ENCODE peak calls at places on chromosomes 11 and 22, in five cellular contexts. D is prostate gland, C is stomach, X is endothelial cell of umbilical vein, J is Panc1. N is an unnamed sample.

GRCh38 chr11:14042686-14043440 is 80.3 kb downstream of the SPON1 start:
- DNase-seq in J (no peak), X (no peak), D (no peak), C (no peak), N (no peak)

GRCh38 chr22:40018051-40018450 is 23.3 kb downstream of the FAM83F start:
- DNase-seq in X (no peak), C (no peak), D (no peak), J (no peak), N (no peak)

GRCh38 chr11:31780078-31780971 is 30.8 kb downstream of the PAX6 start:
- DNase-seq in C (no peak), J (no peak), X (no peak), D (no peak), N (no peak)

GRCh38 chr11:22338465-22338810 is 257 bp downstream of the SLC17A6 start:
- DNase-seq in X (no peak), D (no peak), J (no peak), C (no peak), N (no peak)

GRCh38 chr11:73229321-73230275 is 11.5 kb downstream of the P2RY2 start:
- DNase-seq in C (no peak), D (no peak), X (no peak), J (no peak), N (no peak)

GRCh38 chr11:1461806-1462455 is 24.6 kb downstream of the MOB2 start:
- DNase-seq in C (no peak), D (no peak), J (no peak), X (no peak), N (no peak)

GRCh38 chr22:17262976-17263375 is 43.7 kb upstream of the ADA2 start:
- DNase-seq in X (no peak), J (no peak), C (no peak), D (no peak), N (no peak)

GRCh38 chr11:67274768-67275605 is 8.7 kb downstream of the GRK2 start:
- DNase-seq in C (no peak), J (no peak), D (no peak), X (no peak), N (no peak)

GRCh38 chr22:47802446-47802845 is 1040.0 kb downstream of the TBC1D22A start:
- DNase-seq in J (no peak), C (no peak), X (no peak), D (no peak), N (peak)

GRCh38 chr11:59053387-59053786 is 32.7 kb upstream of the GLYATL1B start:
- DNase-seq in X (peak), D (no peak), J (peak), C (peak), N (no peak)

GRCh38 chr11:1139441-1140066 is 18.2 kb upstream of the MUC5AC start:
- DNase-seq in D (no peak), X (peak), C (no peak), J (no peak), N (peak)

GRCh38 chr11:73330569-73331093 is 22.6 kb downstream of the ARHGEF17 start:
- DNase-seq in C (no peak), X (peak), J (no peak), D (no peak), N (no peak)

GRCh38 chr22:46671824-46672432 is 51.7 kb downstream of the GRAMD4 start:
- DNase-seq in C (no peak), D (no peak), J (no peak), X (no peak), N (no peak)

GRCh38 chr22:43811777-43812148 is 342 bp downstream of the EFCAB6 start:
- DNase-seq in D (no peak), J (no peak), X (no peak), C (no peak), N (peak)

GRCh38 chr11:10539339-10539738 is 1.6 kb downstream of the RNF141 start:
- DNase-seq in C (no peak), D (no peak), X (no peak), J (no peak), N (no peak)

GRCh38 chr22:35218079-35218478 is 39.2 kb upstream of the HMGXB4 start:
- DNase-seq in X (no peak), J (no peak), C (no peak), D (no peak), N (no peak)

GRCh38 chr11:21556936-21557335 is 635.9 kb upstream of the ANO5 start:
- DNase-seq in D (no peak), X (no peak), J (no peak), C (no peak), N (no peak)

GRCh38 chr11:114166897-114167323 is 107.4 kb downstream of the ZBTB16 start:
- DNase-seq in X (peak), D (peak), C (no peak), J (no peak), N (no peak)

GRCh38 chr11:17593466-17594245 is 46.6 kb downstream of the OTOG start:
- DNase-seq in J (no peak), D (no peak), X (no peak), C (no peak), N (peak)

GRCh38 chr11:59114344-59114743 is 7.3 kb downstream of the FAM111B start:
- DNase-seq in D (no peak), X (no peak), J (no peak), C (no peak), N (no peak)

GRCh38 chr11:67484847-67485311 is 2.1 kb downstream of the AIP start:
- DNase-seq in J (no peak), D (no peak), C (no peak), X (no peak), N (no peak)

GRCh38 chr11:8801121-8801520 is 109.9 kb upstream of the AKIP1 start:
- DNase-seq in X (no peak), C (no peak), J (no peak), D (no peak), N (no peak)

GRCh38 chr11:43555811-43556210 is 124.7 kb upstream of the HSD17B12 start:
- DNase-seq in C (no peak), D (no peak), X (no peak), J (no peak), N (no peak)

GRCh38 chr11:78061921-78062311 is 1.7 kb upstream of the THRSP start:
- DNase-seq in D (no peak), J (no peak), C (no peak), X (no peak), N (no peak)

GRCh38 chr11:112307617-112308016 is 47.0 kb upstream of the PLET1 start:
- DNase-seq in X (no peak), J (no peak), C (no peak), D (no peak), N (no peak)

GRCh38 chr11:126416542-126417090 is 61.1 kb downstream of the ST3GAL4 start:
- DNase-seq in C (peak), X (peak), D (peak), J (no peak), N (no peak)

GRCh38 chr22:20436309-20437252 is 1.0 kb downstream of the SCARF2 start:
- DNase-seq in D (no peak), X (peak), J (no peak), C (no peak), N (no peak)

GRCh38 chr11:118791015-118791960 is at the start of gene DDX6:
- DNase-seq in D (peak), X (peak), J (no peak), C (peak), N (no peak)

GRCh38 chr22:45684169-45684568 is 12.5 kb downstream of the ATXN10 start:
- DNase-seq in J (no peak), X (no peak), C (no peak), D (no peak), N (no peak)

GRCh38 chr11:15073361-15074205 is at the start of gene CALCB:
- DNase-seq in J (no peak), C (no peak), D (no peak), X (no peak), N (no peak)

GRCh38 chr22:46830841-46831240 is 68.4 kb downstream of the TBC1D22A start:
- DNase-seq in J (no peak), X (no peak), D (no peak), C (no peak), N (peak)

GRCh38 chr22:22519591-22519990 is 479 bp downstream of the ZNF280A start:
- DNase-seq in X (no peak), C (no peak), D (no peak), J (no peak), N (no peak)

GRCh38 chr11:3087821-3088800 is 30.9 kb upstream of the CARS1 start:
- DNase-seq in C (no peak), X (no peak), J (no peak), D (no peak), N (no peak)

GRCh38 chr22:48065852-48066251 is 1303.4 kb downstream of the TBC1D22A start:
- DNase-seq in J (no peak), X (no peak), D (no peak), C (no peak), N (no peak)

GRCh38 chr11:134098566-134099184 is 29.8 kb downstream of the JAM3 start:
- DNase-seq in J (peak), C (no peak), X (no peak), D (no peak), N (no peak)

GRCh38 chr22:31749636-31750364 is at the start of gene PRR14L:
- DNase-seq in C (peak), X (peak), D (peak), J (no peak), N (peak)

GRCh38 chr11:34468209-34468841 is 29.6 kb downstream of the CAT start:
- DNase-seq in C (peak), J (peak), X (peak), D (peak), N (no peak)

GRCh38 chr11:115924744-115925567 is 420.7 kb upstream of the CADM1 start:
- DNase-seq in C (no peak), X (no peak), D (no peak), J (no peak), N (no peak)
- TF ChIP-seq POLR2AphosphoS5 in C (no peak), X (no peak), D (no peak), J (no peak), N (no peak)

GRCh38 chr11:5449023-5449422 is at the start of gene OR51I2:
- DNase-seq in J (no peak), C (no peak), X (no peak), D (no peak), N (no peak)
- TF ChIP-seq POLR2AphosphoS5 in J (no peak), C (no peak), X (no peak), D (no peak), N (no peak)

GRCh38 chr22:37244922-37245722 is 1.1 kb upstream of the RAC2 start:
- DNase-seq in D (no peak), C (no peak), J (no peak), X (no peak), N (no peak)

GRCh38 chr22:37242395-37242918 is 1.6 kb downstream of the RAC2 start:
- DNase-seq in J (no peak), X (peak), C (peak), D (no peak), N (no peak)

GRCh38 chr22:37243402-37244113 is 511 bp downstream of the RAC2 start:
- DNase-seq in X (no peak), J (no peak), C (no peak), D (no peak), N (no peak)

GRCh38 chr22:37245740-37246139 is 1.7 kb upstream of the RAC2 start:
- DNase-seq in C (no peak), X (no peak), D (no peak), J (no peak), N (no peak)

GRCh38 chr22:37244114-37244921 is at the start of gene RAC2:
- DNase-seq in C (peak), X (peak), J (no peak), D (no peak), N (no peak)
- TF ChIP-seq POLR2AphosphoS5 in C (peak), X (peak), J (no peak), D (no peak), N (peak)

GRCh38 chr11:125111341-125112234 is at the start of gene TMEM218:
- DNase-seq in X (peak), J (peak), C (peak), D (peak), N (peak)
- TF ChIP-seq POLR2AphosphoS5 in X (no peak), J (peak), C (peak), D (peak), N (peak)

DNA sequence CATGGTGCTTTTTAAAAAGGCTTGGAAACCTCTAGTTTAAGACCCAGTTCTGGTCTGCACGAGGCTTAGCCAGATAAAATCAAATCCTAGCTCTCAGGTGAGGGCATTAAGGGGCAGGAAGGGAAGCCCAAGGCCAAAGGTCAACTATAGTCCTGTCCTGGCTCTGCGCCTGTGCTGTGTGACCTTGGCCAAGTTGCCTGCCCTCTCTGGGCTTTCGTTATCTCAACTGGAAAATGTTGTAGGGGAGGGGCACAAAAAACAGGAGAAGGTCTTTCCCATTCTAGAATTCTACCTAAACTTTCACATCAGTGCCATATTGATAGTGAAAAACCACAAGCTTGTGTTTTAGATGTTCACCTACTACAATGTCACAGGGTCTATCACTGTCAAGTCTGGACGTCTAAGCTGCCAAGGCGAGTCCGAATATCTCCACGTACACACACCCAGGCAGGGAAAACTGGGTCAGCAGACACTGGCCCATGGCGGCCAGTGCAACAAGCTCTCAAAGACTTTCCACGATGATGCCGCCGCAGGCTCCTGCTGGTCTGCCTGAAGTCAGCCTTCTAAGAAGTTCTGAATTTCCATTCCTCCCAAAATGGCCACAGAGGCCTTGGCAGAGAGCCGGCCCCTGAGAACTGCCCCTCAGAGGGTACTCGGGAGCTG is 18.0 kb downstream of the MN1 start:
- DNase-seq in X (no peak), J (no peak), C (no peak), D (no peak), N (no peak)
- TF ChIP-seq POLR2AphosphoS5 in X (no peak), J (no peak), C (no peak), D (no peak), N (no peak)

GRCh38 chr11:121595717-121596156 is 143.0 kb upstream of the SORL1-AS1 start:
- DNase-seq in X (no peak), D (peak), J (peak), C (no peak), N (no peak)
- TF ChIP-seq POLR2AphosphoS5 in X (no peak), D (peak), J (no peak), C (peak), N (peak)

GRCh38 chr11:64334764-64335741 is 5.0 kb upstream of the CCDC88B start:
- DNase-seq in D (no peak), C (peak), J (peak), X (peak), N (no peak)
- TF ChIP-seq POLR2AphosphoS5 in D (peak), C (peak), J (peak), X (peak), N (peak)

DNA sequence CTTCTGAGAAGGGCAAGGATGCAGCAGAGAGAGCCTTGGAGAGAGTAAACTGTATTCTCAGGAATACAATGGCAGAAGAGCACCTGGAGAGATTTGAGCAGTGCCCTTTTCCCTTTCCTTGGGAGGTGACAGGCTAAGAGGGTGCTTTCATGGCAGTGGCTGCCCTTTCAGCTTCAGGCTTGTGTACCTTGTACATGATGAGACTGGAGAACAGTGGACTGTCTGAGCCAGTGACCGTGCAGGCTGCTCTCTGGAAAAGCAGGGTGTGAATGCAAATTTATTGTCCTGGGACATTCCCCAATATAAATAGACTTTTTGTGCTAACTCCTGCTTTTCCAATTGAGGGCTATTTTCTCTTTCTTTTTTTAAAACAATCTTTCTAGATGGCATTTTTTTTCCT is 99.3 kb downstream of the TRIM44 start:
- DNase-seq in C (no peak), J (no peak), D (no peak), X (no peak), N (no peak)
- TF ChIP-seq POLR2AphosphoS5 in C (no peak), J (no peak), D (peak), X (no peak), N (no peak)

GRCh38 chr22:27460596-27461347 is 340.8 kb downstream of the MN1 start:
- DNase-seq in J (no peak), D (no peak), X (no peak), C (no peak), N (no peak)
- TF ChIP-seq POLR2AphosphoS5 in J (no peak), D (peak), X (no peak), C (no peak), N (no peak)

DNA sequence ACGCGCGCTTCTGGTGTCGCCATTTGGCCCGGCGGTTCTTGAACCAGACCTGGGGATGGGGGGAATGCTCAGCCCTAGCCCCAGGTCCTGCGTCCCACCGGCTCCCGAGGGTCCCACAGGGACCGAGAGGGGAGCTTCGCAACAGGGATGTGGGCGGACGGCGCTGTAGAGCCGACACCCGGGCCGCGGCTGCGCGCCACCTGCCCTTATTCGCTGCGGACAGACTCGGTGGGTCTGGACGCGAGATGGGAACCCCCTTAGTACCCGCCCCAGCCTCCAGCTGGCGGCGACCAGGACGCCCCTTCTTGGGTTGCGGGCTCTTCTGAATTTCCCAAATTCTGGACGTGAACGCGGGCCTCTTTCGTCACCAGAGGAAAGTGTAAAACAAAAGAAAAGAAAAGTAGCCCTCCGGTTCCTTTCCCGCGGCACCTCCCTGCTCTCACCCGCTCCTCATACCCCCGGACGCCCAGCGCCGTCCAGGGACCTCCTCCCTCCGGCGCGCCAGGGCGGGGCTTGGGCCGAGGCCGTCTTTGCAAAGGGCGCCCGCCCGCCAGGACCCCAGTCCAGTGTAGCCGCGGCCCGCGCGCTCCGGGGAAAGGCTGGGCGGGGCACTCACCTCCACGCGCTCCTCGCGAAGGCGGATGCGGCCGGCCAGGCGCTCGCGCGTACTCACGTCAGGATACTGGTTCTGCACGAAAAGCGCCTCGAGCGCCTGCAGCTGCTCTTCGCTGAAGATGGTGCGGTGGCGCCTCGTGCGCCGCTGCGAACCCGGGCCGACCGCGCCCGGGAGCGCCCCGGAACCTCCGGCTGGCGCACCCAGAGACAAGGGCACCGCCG is 827 bp downstream of the GSC2 start:
- DNase-seq in C (no peak), X (no peak), J (no peak), D (no peak), N (no peak)
- TF ChIP-seq POLR2AphosphoS5 in C (no peak), X (no peak), J (no peak), D (no peak), N (no peak)

N was measured in vagina.